ENCODE peak calls at places on chromosomes 2 and 18, in ten cellular contexts. V is fibroblast of the aortic adventitia, B is adrenal gland, G is NB4, Q is natural killer cell, U is right atrium auricular region, R is A549, K is BE2C, E is neural crest cell, H is body of pancreas. W is an unnamed sample.

GRCh38 chr18:59719533-59720325 is 22.5 kb upstream of the CCBE1 start:
- DNase-seq in V (peak), B (no peak), G (no peak), Q (no peak), U (no peak), R (no peak), K (no peak), E (no peak), H (peak), W (no peak)

GRCh38 chr2:144409241-144409640 is 110.7 kb downstream of the ZEB2 start:
- DNase-seq in V (no peak), B (no peak), G (no peak), Q (no peak), U (no peak), R (no peak), K (no peak), E (no peak), H (no peak), W (no peak)

GRCh38 chr18:23094411-23095165 is 40.7 kb upstream of the CABLES1 start:
- DNase-seq in V (no peak), B (no peak), G (no peak), Q (no peak), U (no peak), R (no peak), K (no peak), E (peak), H (no peak), W (no peak)

GRCh38 chr2:159936471-159936870 is 125.9 kb downstream of the PLA2R1 start:
- DNase-seq in V (no peak), B (no peak), G (peak), Q (no peak), U (no peak), R (peak), K (peak), E (no peak), H (no peak), W (no peak)

GRCh38 chr2:236434593-236434992 is 135.0 kb upstream of the ACKR3 start:
- DNase-seq in V (no peak), B (no peak), G (no peak), Q (no peak), U (no peak), R (no peak), K (no peak), E (no peak), H (no peak), W (no peak)

GRCh38 chr18:79385749-79386341 is 9.9 kb upstream of the NFATC1 start:
- DNase-seq in V (no peak), B (no peak), G (no peak), Q (no peak), U (no peak), R (no peak), K (no peak), E (no peak), H (no peak), W (no peak)

GRCh38 chr2:184685999-184686841 is 87.9 kb downstream of the ZNF804A start:
- DNase-seq in V (peak), B (no peak), G (no peak), Q (no peak), U (no peak), R (no peak), K (no peak), E (no peak), H (no peak), W (no peak)

GRCh38 chr2:239778042-239778811 is 246.9 kb downstream of the NDUFA10 start:
- DNase-seq in V (no peak), B (peak), G (no peak), Q (no peak), U (no peak), R (no peak), K (no peak), E (no peak), H (no peak), W (peak)

GRCh38 chr18:10659594-10659993 is 133.8 kb downstream of the NAPG start:
- DNase-seq in V (no peak), B (no peak), G (no peak), Q (no peak), U (no peak), R (no peak), K (no peak), E (no peak), H (no peak), W (no peak)

GRCh38 chr2:68374184-68374583 is 9.1 kb downstream of the PLEK start:
- DNase-seq in V (no peak), B (no peak), G (no peak), Q (no peak), U (no peak), R (no peak), K (no peak), E (no peak), H (no peak), W (no peak)

GRCh38 chr2:196268538-196269338 is 97.4 kb upstream of the STK17B start:
- DNase-seq in V (no peak), B (peak), G (peak), Q (no peak), U (no peak), R (no peak), K (no peak), E (no peak), H (no peak), W (no peak)

GRCh38 chr2:224151680-224152310 is 112.7 kb upstream of the SERPINE2 start:
- DNase-seq in V (no peak), B (no peak), G (peak), Q (no peak), U (no peak), R (no peak), K (peak), E (no peak), H (no peak), W (no peak)

GRCh38 chr2:8685697-8686358 is 4.0 kb downstream of the ID2 start:
- DNase-seq in V (peak), B (peak), G (peak), Q (peak), U (peak), R (peak), K (peak), E (peak), H (peak), W (peak)

GRCh38 chr18:75727479-75727878 is 300.0 kb upstream of the SMIM21 start:
- DNase-seq in V (peak), B (peak), G (peak), Q (no peak), U (no peak), R (peak), K (peak), E (peak), H (peak), W (no peak)

DNA sequence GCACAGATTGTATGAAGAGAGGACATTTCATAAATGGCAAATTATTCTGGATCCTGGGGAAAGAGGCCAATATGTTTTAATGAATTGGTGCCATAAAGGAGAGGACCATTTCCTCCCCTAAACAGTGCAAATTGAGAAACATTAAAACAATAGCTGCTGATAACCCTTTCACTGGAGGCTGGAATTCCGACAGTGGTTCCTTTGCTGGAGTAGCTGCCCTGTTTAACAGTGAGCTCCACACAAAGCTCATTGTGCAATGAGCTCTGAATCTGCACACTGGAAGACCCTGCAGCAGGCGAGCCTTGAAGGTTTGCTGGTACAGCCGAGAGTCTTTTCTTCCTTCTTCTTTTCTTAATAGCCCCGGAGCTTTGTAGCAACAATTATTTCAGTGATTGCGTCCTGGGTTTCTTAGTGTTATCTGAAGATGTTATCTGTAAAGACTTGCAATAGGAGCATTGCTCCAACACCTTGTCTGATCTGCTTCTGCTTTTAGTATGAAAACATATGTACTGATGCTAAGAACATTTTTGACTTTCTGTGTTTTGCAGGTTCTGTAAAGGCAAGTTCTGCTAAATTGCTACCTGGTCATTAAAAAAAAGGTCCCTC is 50.8 kb upstream of the CXCR4 start:
- DNase-seq in V (peak), B (no peak), G (peak), Q (no peak), U (no peak), R (no peak), K (no peak), E (no peak), H (no peak), W (no peak)
- TF ChIP-seq CTCF in V (no peak), B (no peak), G (no peak), Q (no peak), U (no peak), R (no peak), K (no peak), E (no peak), H (no peak), W (no peak)

GRCh38 chr2:172957734-172958133 is 117.9 kb upstream of the MAP3K20 start:
- DNase-seq in V (no peak), B (no peak), G (no peak), Q (no peak), U (no peak), R (no peak), K (no peak), E (no peak), H (no peak), W (no peak)
- TF ChIP-seq CTCF in V (no peak), B (no peak), G (no peak), Q (no peak), U (no peak), R (no peak), K (no peak), E (no peak), H (no peak), W (no peak)

GRCh38 chr2:2698182-2699116 is 367.4 kb upstream of the MYT1L start:
- DNase-seq in V (no peak), B (peak), G (peak), Q (no peak), U (no peak), R (peak), K (peak), E (peak), H (no peak), W (no peak)
- TF ChIP-seq CTCF in V (no peak), B (no peak), G (peak), Q (no peak), U (no peak), R (peak), K (peak), E (peak), H (no peak), W (no peak)

GRCh38 chr2:200445284-200445683 is 64.6 kb downstream of the KCTD18 start:
- DNase-seq in V (no peak), B (no peak), G (no peak), Q (no peak), U (no peak), R (no peak), K (no peak), E (no peak), H (no peak), W (no peak)
- TF ChIP-seq CTCF in V (no peak), B (no peak), G (no peak), Q (no peak), U (no peak), R (no peak), K (no peak), E (no peak), H (no peak), W (no peak)

DNA sequence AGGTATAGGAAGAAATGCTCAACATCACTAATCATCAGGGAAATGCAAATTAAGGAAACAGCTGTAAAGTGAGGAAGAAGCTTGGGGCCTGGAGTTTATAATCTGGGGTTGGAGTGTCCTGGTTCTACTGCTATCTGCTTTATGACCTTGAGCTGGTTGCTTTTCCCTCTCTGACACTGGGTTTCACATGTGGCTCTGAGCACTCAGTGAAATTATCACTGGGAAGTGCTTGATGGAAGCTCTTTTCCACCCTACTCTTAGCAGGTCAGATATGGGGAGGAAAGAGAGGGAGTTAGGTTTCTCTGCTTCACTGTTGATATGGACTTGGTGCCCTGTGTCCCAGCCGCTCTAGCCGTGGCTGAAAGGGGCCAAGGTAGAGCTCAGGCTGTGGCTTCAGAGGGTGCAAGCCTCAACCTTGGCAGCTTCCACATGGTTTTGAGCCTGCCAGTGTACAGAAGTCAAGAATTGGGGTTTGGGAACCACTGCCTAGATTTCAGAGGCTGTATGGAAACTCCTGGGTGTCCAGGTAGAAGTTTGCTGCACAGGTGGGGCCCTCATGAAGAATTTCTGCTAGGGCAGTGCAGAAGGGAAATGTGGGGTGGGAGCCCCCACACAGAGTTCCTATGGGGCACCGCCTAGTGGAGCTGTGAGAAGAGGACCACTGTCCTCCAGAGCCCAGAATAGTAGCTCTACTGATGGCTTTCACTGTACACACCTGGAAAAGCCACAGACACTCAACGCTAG is 52.3 kb downstream of the INPP4A start:
- DNase-seq in V (no peak), B (no peak), G (no peak), Q (no peak), U (no peak), R (no peak), K (no peak), E (no peak), H (no peak), W (no peak)
- TF ChIP-seq CTCF in V (no peak), B (no peak), G (no peak), Q (no peak), U (no peak), R (no peak), K (no peak), E (no peak), H (no peak), W (no peak)

W was measured in CD14-positive monocyte.